ENCODE peak calls at places on chromosomes 16 and 17, in eight cellular contexts. G is H1, Q is IMR-90, C is GM12878, H is HCT116, J is A549, V is SK-N-SH, D is HepG2. O is an unnamed sample.

GRCh38 chr17:77120866-77121265 is 19.9 kb upstream of the SEC14L1 start:
- DNase-seq in G (no peak), Q (no peak), C (no peak), H (no peak), J (no peak), V (no peak), D (no peak), O (no peak)

GRCh38 chr17:15108992-15109391 is 156.1 kb downstream of the PMP22 start:
- DNase-seq in G (no peak), Q (no peak), C (no peak), H (no peak), J (no peak), V (no peak), D (no peak), O (no peak)

GRCh38 chr17:73787721-73788051 is 143.4 kb upstream of the SDK2 start:
- DNase-seq in G (no peak), Q (no peak), C (no peak), H (no peak), J (no peak), V (no peak), D (no peak), O (no peak)

GRCh38 chr17:40122466-40122943 is 734 bp downstream of the MSL1 start:
- DNase-seq in G (peak; percentile 66), Q (peak; percentile 47), C (no peak), H (no peak), J (peak; percentile 69), V (peak; percentile 80), D (no peak), O (peak; percentile 77)

GRCh38 chr17:42287305-42288077 is 807 bp upstream of the STAT5A start:
- DNase-seq in G (no peak), Q (no peak), C (peak; percentile 40), H (no peak), J (no peak), V (peak; percentile 41), D (no peak), O (no peak)

GRCh38 chr17:40612510-40613244 is 34.9 kb downstream of the SMARCE1 start:
- DNase-seq in G (no peak), Q (no peak), C (no peak), H (no peak), J (no peak), V (no peak), D (no peak), O (no peak)

GRCh38 chr16:57769541-57770145 is 32.6 kb downstream of the KIFC3 start:
- DNase-seq in G (peak; percentile 35), Q (no peak), C (no peak), H (no peak), J (no peak), V (no peak), D (no peak), O (no peak)

GRCh38 chr16:19555938-19556778 is 655 bp downstream of the VPS35L start:
- DNase-seq in G (peak; percentile 87), Q (peak; percentile 26), C (peak; percentile 13), H (peak; percentile 59), J (peak; percentile 41), V (peak; percentile 39), D (no peak), O (peak; percentile 63)

GRCh38 chr16:13077816-13078215 is 176.4 kb downstream of the SHISA9 start:
- DNase-seq in G (no peak), Q (no peak), C (no peak), H (no peak), J (no peak), V (no peak), D (no peak), O (no peak)

GRCh38 chr17:83029571-83029970 is 49.8 kb upstream of the METRNL start:
- DNase-seq in G (no peak), Q (no peak), C (no peak), H (no peak), J (no peak), V (no peak), D (no peak), O (no peak)

GRCh38 chr17:41523787-41524186 is 4.3 kb downstream of the KRT19 start:
- DNase-seq in G (no peak), Q (no peak), C (no peak), H (peak; percentile 52), J (no peak), V (peak; percentile 80), D (no peak), O (no peak)

GRCh38 chr16:85254051-85254450 is 141.8 kb upstream of the CIBAR2 start:
- DNase-seq in G (no peak), Q (no peak), C (no peak), H (no peak), J (no peak), V (no peak), D (no peak), O (no peak)

GRCh38 chr16:85254921-85255320 is 142.6 kb upstream of the CIBAR2 start:
- DNase-seq in G (no peak), Q (no peak), C (no peak), H (no peak), J (no peak), V (no peak), D (no peak), O (no peak)

GRCh38 chr16:85252014-85252413 is 139.7 kb upstream of the CIBAR2 start:
- DNase-seq in G (no peak), Q (no peak), C (no peak), H (no peak), J (no peak), V (peak; percentile 85), D (no peak), O (no peak)

GRCh38 chr16:85252461-85252860 is 140.2 kb upstream of the CIBAR2 start:
- DNase-seq in G (no peak), Q (no peak), C (no peak), H (no peak), J (no peak), V (no peak), D (no peak), O (no peak)

DNA sequence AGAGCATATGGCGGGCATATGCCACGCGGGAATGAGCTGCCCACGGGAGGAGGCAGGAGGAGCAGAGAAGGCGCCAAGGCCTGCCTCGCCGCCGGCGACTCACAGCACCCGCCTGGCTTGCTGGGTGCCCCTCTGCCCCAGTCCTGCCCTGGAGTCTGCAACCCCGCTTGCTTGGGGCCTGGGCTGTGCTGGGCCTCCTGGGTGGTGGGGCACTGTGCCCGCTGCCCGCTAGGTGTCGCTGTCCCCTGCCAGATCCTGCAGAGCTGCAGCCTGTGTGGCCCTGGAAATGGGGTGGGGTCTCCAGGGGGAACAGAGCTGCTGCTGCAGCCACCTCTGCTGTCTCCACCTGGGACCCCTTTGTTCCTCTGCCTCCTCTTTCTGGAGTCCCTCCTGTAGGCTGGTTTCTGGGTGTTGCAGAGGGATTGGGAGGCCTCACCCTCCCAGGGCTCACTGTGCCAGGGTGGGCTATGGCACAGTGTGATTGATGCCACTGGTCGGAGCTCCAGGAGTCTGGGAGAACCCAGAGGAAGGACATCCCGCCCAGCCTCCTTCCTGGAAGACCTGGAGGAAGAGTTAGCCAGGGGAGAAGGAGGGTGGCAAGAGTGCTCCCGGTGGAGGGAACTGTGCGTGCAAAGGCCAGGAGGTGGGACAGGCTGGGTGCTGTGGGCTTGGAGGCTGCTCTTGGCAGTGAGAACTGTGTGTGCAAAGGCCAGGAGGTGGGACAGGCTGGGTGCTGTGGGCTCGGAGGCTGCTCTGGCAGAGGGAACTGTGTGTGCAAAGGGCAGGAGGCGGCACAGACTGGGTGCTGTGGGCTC is 141.1 kb upstream of the CIBAR2 start:
- DNase-seq in G (peak; percentile 95), Q (peak; percentile 29), C (no peak), H (no peak), J (peak; percentile 85), V (peak; percentile 93), D (peak; percentile 31), O (peak; percentile 76)
- TF ChIP-seq RAD21 in G (peak; percentile 65), Q (peak; percentile 61), C (peak; percentile 50), H (peak; percentile 63), J (peak; percentile 46), V (peak; percentile 77), D (peak; percentile 73), O (peak; percentile 69)

GRCh38 chr16:85240982-85241924 is 129.0 kb upstream of the CIBAR2 start:
- DNase-seq in G (no peak), Q (no peak), C (no peak), H (no peak), J (no peak), V (no peak), D (no peak), O (no peak)
- TF ChIP-seq RAD21 in G (no peak), Q (no peak), C (no peak), H (no peak), J (no peak), V (no peak), D (no peak), O (no peak)

GRCh38 chr17:75096082-75096625 is 8.4 kb downstream of the SLC16A5 start:
- DNase-seq in G (no peak), Q (peak; percentile 69), C (no peak), H (peak; percentile 95), J (peak; percentile 90), V (no peak), D (peak; percentile 91), O (peak; percentile 91)
- TF ChIP-seq RAD21 in G (no peak), Q (no peak), C (no peak), H (no peak), J (peak; percentile 28), V (no peak), D (peak; percentile 24), O (no peak)

GRCh38 chr17:29080323-29080722 is 37.4 kb downstream of the PIPOX start:
- DNase-seq in G (no peak), Q (no peak), C (no peak), H (no peak), J (no peak), V (no peak), D (no peak), O (no peak)
- TF ChIP-seq RAD21 in G (no peak), Q (no peak), C (no peak), H (no peak), J (no peak), V (no peak), D (no peak), O (no peak)

GRCh38 chr17:29617481-29618271 is 5.0 kb downstream of the CORO6 start:
- DNase-seq in G (peak; percentile 92), Q (peak; percentile 49), C (peak; percentile 36), H (peak; percentile 50), J (peak; percentile 85), V (no peak), D (peak; percentile 52), O (peak; percentile 89)
- TF ChIP-seq RAD21 in G (peak; percentile 57), Q (peak; percentile 32), C (peak; percentile 34), H (peak; percentile 73), J (peak; percentile 65), V (no peak), D (peak; percentile 51), O (peak; percentile 85)

GRCh38 chr16:53085539-53086450 is 31.0 kb downstream of the CHD9 start:
- DNase-seq in G (no peak), Q (no peak), C (no peak), H (no peak), J (no peak), V (peak; percentile 57), D (no peak), O (no peak)
- TF ChIP-seq RAD21 in G (no peak), Q (no peak), C (no peak), H (no peak), J (no peak), V (peak; percentile 35), D (no peak), O (no peak)

GRCh38 chr17:37650419-37651003 is 7.3 kb upstream of the DDX52 start:
- DNase-seq in G (no peak), Q (peak; percentile 59), C (no peak), H (peak; percentile 41), J (peak; percentile 67), V (peak; percentile 54), D (peak; percentile 77), O (peak; percentile 55)
- TF ChIP-seq RAD21 in G (peak; percentile 80), Q (peak; percentile 80), C (peak; percentile 47), H (peak; percentile 82), J (peak; percentile 95), V (peak; percentile 83), D (peak; percentile 86), O (peak; percentile 34)